ENCODE peak calls at places on chromosomes 1 and 21, in eight cellular contexts. U, O, K, F, E, R, G and B are unnamed samples.

GRCh38 chr1:209307836-209308235 is 275.7 kb upstream of the CAMK1G start:
- DNase-seq in U (no peak), K (no peak), F (no peak), O (no peak), E (no peak), G (no peak), R (no peak), B (no peak)

GRCh38 chr1:176879784-176880620 is 284.5 kb downstream of the ASTN1 start:
- DNase-seq in K (no peak), R (no peak), U (no peak), F (no peak), E (no peak), G (no peak), O (no peak), B (no peak)

GRCh38 chr21:42471206-42471605 is 24.8 kb downstream of the RSPH1 start:
- DNase-seq in U (no peak), K (no peak), F (no peak), O (no peak), G (no peak), E (no peak), R (no peak), B (no peak)

GRCh38 chr1:201648066-201648910 is 109.4 kb downstream of the NAV1 start:
- DNase-seq in G (peak), U (peak), K (no peak), R (peak), E (no peak), F (peak), O (peak), B (no peak)

GRCh38 chr1:205275133-205275532 is 46.4 kb downstream of the NUAK2 start:
- DNase-seq in G (no peak), E (peak), U (peak), K (peak), R (no peak), F (no peak), O (no peak), B (no peak)

GRCh38 chr1:218778731-218779130 is 394.9 kb upstream of the LYPLAL1 start:
- DNase-seq in G (no peak), R (no peak), K (no peak), O (no peak), U (no peak), F (no peak), E (no peak), B (no peak)

GRCh38 chr1:218361298-218362065 is 16.3 kb downstream of the TGFB2 start:
- DNase-seq in U (peak), E (no peak), O (no peak), R (no peak), F (peak), K (no peak), G (peak), B (peak)

GRCh38 chr1:150234647-150235435 is 1.1 kb downstream of the ANP32E start:
- DNase-seq in G (peak), R (peak), O (peak), U (peak), F (peak), K (peak), E (peak), B (peak)

GRCh38 chr21:43983390-43983789 is 28.7 kb upstream of the TRAPPC10 start:
- DNase-seq in U (no peak), R (no peak), K (no peak), G (no peak), O (no peak), E (no peak), F (no peak), B (no peak)

GRCh38 chr1:101357444-101357986 is 120.7 kb downstream of the S1PR1 start:
- DNase-seq in G (peak), E (peak), O (peak), R (peak), K (peak), U (peak), F (peak), B (peak)

GRCh38 chr21:38503588-38503987 is 5.3 kb upstream of the ERG start:
- DNase-seq in E (no peak), F (peak), G (peak), U (no peak), O (peak), R (peak), K (no peak), B (no peak)

GRCh38 chr1:114668784-114669561 is 876 bp downstream of the DENND2C start:
- DNase-seq in F (peak), O (no peak), K (no peak), G (peak), E (no peak), U (no peak), R (peak), B (no peak)

GRCh38 chr1:54273092-54273836 is 73.3 kb downstream of the MRPL37 start:
- DNase-seq in F (peak), O (peak), G (peak), K (peak), U (peak), E (no peak), R (peak), B (peak)

GRCh38 chr1:111705841-111706240 is 33.4 kb downstream of the INKA2 start:
- DNase-seq in O (no peak), F (no peak), E (no peak), R (no peak), U (no peak), K (no peak), G (no peak), B (no peak)

GRCh38 chr1:213931804-213932203 is 56.0 kb upstream of the PROX1 start:
- DNase-seq in K (no peak), E (no peak), F (no peak), U (no peak), R (no peak), G (no peak), O (no peak), B (peak)

GRCh38 chr1:24092979-24093378 is 19.0 kb downstream of the MYOM3 start:
- DNase-seq in F (no peak), R (no peak), K (no peak), O (no peak), U (no peak), G (no peak), E (no peak), B (no peak)

GRCh38 chr1:207097871-207098324 is 6.1 kb upstream of the C4BPA start:
- DNase-seq in E (no peak), F (no peak), R (no peak), O (no peak), K (no peak), G (no peak), U (no peak), B (no peak)

GRCh38 chr1:167829868-167830267 is 84.1 kb downstream of the ADCY10 start:
- DNase-seq in U (no peak), E (no peak), K (no peak), G (peak), O (no peak), F (peak), R (no peak), B (no peak)

GRCh38 chr1:168321945-168322344 is 41.3 kb downstream of the TBX19 start:
- DNase-seq in E (no peak), F (peak), O (no peak), R (no peak), K (no peak), U (peak), G (peak), B (peak)

GRCh38 chr1:203082571-203083462 is 3.0 kb downstream of the MYOG start:
- DNase-seq in O (peak), F (no peak), U (no peak), R (no peak), E (no peak), G (no peak), K (no peak), B (no peak)

GRCh38 chr1:36108314-36108713 is 16.7 kb downstream of the COL8A2 start:
- DNase-seq in K (no peak), F (no peak), R (no peak), E (no peak), U (no peak), G (no peak), O (no peak), B (no peak)

GRCh38 chr1:29245261-29245660 is 8.9 kb downstream of the PTPRU start:
- DNase-seq in G (no peak), R (no peak), K (no peak), F (no peak), O (no peak), U (no peak), E (no peak), B (no peak)

GRCh38 chr1:37433171-37433570 is 41.2 kb upstream of the ZC3H12A start:
- DNase-seq in F (no peak), O (no peak), R (no peak), G (no peak), U (no peak), E (no peak), K (no peak), B (no peak)

GRCh38 chr1:208520700-208521099 is 276.5 kb upstream of the PLXNA2 start:
- DNase-seq in G (no peak), K (no peak), E (no peak), F (no peak), O (no peak), U (no peak), R (no peak), B (no peak)

GRCh38 chr1:87720561-87720960 is 391.9 kb downstream of the LMO4 start:
- DNase-seq in O (no peak), U (no peak), R (no peak), G (no peak), E (no peak), F (no peak), K (no peak), B (no peak)

GRCh38 chr1:17348593-17349234 is 23.3 kb upstream of the PADI6 start:
- DNase-seq in F (no peak), G (no peak), K (no peak), O (no peak), U (no peak), E (no peak), R (no peak), B (no peak)

GRCh38 chr1:59026472-59026948 is 242.7 kb upstream of the JUN start:
- DNase-seq in E (no peak), R (no peak), K (no peak), F (peak), U (no peak), G (no peak), O (no peak), B (no peak)

GRCh38 chr1:40824591-40825429 is 37.4 kb downstream of the CITED4 start:
- DNase-seq in F (peak), R (no peak), K (no peak), U (no peak), G (peak), E (no peak), O (no peak), B (no peak)

GRCh38 chr1:226549937-226550670 is 1.5 kb downstream of the STUM start:
- DNase-seq in R (peak), F (no peak), U (peak), E (no peak), K (no peak), G (peak), O (peak), B (peak)

GRCh38 chr1:182600036-182600713 is 4.0 kb downstream of the RGS16 start:
- DNase-seq in E (no peak), R (no peak), G (no peak), K (no peak), F (no peak), U (no peak), O (no peak), B (no peak)

GRCh38 chr1:32962248-32962896 is 2.2 kb downstream of the RNF19B start:
- DNase-seq in R (no peak), F (peak), U (no peak), E (no peak), O (no peak), K (no peak), G (no peak), B (no peak)

GRCh38 chr1:9009438-9010366 is 16.5 kb downstream of the SLC2A7 start:
- DNase-seq in F (peak), K (no peak), U (no peak), E (no peak), G (peak), R (peak), O (no peak), B (peak)